ENCODE peak calls at places on chromosome 20, in nine cellular contexts. V is AG04450, S is GM23338, A is AG04449, P is bronchial epithelial cell, X is right atrium auricular region, F is tibial artery, E is fibroblast of the aortic adventitia, Q is body of pancreas. T is an unnamed sample.

GRCh38 chr20:63645218-63645617 is 8.0 kb downstream of the STMN3 start:
- DNase-seq in V (no peak), S (peak; percentile 43), A (no peak), P (no peak), X (no peak), F (peak; percentile 45), E (no peak), Q (no peak), T (no peak)

GRCh38 chr20:38153011-38153329 is 12.1 kb downstream of the TGM2 start:
- DNase-seq in V (no peak), S (no peak), A (no peak), P (no peak), X (peak; percentile 83), F (no peak), E (no peak), Q (no peak), T (no peak)

GRCh38 chr20:45036044-45036755 is 64.7 kb downstream of the KCNS1 start:
- DNase-seq in V (peak; percentile 42), S (no peak), A (no peak), P (peak; percentile 80), X (no peak), F (no peak), E (peak; percentile 70), Q (no peak), T (peak; percentile 69)

GRCh38 chr20:44702776-44703175 is 12.4 kb upstream of the CCN5 start:
- DNase-seq in V (peak; percentile 87), S (no peak), A (no peak), P (no peak), X (peak; percentile 94), F (peak; percentile 98), E (peak; percentile 98), Q (peak; percentile 70), T (peak; percentile 97)

GRCh38 chr20:23143986-23144695 is 58.0 kb upstream of the CD93 start:
- DNase-seq in V (no peak), S (no peak), A (no peak), P (peak; percentile 57), X (no peak), F (peak; percentile 56), E (no peak), Q (no peak), T (no peak)

GRCh38 chr20:46362931-46363872 is 43.2 kb downstream of the ELMO2 start:
- DNase-seq in V (no peak), S (no peak), A (no peak), P (no peak), X (no peak), F (no peak), E (no peak), Q (no peak), T (no peak)

GRCh38 chr20:8946036-8946926 is 122.6 kb upstream of the PLCB4 start:
- DNase-seq in V (no peak), S (no peak), A (peak; percentile 3), P (no peak), X (no peak), F (no peak), E (no peak), Q (no peak), T (peak; percentile 23)

GRCh38 chr20:37518606-37519507 is 2.2 kb upstream of the NNAT start:
- DNase-seq in V (no peak), S (no peak), A (no peak), P (no peak), X (no peak), F (no peak), E (no peak), Q (no peak), T (no peak)

GRCh38 chr20:44470327-44470726 is 5.3 kb upstream of the TTPAL start:
- DNase-seq in V (no peak), S (no peak), A (no peak), P (no peak), X (no peak), F (no peak), E (no peak), Q (peak; percentile 75), T (no peak)

GRCh38 chr20:41249781-41250281 is 67.7 kb downstream of the ZHX3 start:
- DNase-seq in V (no peak), S (peak; percentile 91), A (no peak), P (peak; percentile 41), X (no peak), F (no peak), E (peak; percentile 29), Q (no peak), T (peak; percentile 36)

GRCh38 chr20:41245086-41245707 is 72.3 kb downstream of the ZHX3 start:
- DNase-seq in V (no peak), S (peak; percentile 77), A (no peak), P (no peak), X (no peak), F (no peak), E (peak; percentile 47), Q (no peak), T (no peak)

GRCh38 chr20:41248371-41249024 is 69.0 kb downstream of the ZHX3 start:
- DNase-seq in V (no peak), S (no peak), A (no peak), P (no peak), X (no peak), F (no peak), E (peak; percentile 46), Q (peak; percentile 12), T (peak; percentile 95)

GRCh38 chr20:41249371-41249770 is 68.2 kb downstream of the ZHX3 start:
- DNase-seq in V (peak; percentile 38), S (no peak), A (peak; percentile 50), P (peak; percentile 87), X (peak; percentile 90), F (peak; percentile 92), E (peak; percentile 86), Q (peak; percentile 50), T (peak; percentile 88)

DNA sequence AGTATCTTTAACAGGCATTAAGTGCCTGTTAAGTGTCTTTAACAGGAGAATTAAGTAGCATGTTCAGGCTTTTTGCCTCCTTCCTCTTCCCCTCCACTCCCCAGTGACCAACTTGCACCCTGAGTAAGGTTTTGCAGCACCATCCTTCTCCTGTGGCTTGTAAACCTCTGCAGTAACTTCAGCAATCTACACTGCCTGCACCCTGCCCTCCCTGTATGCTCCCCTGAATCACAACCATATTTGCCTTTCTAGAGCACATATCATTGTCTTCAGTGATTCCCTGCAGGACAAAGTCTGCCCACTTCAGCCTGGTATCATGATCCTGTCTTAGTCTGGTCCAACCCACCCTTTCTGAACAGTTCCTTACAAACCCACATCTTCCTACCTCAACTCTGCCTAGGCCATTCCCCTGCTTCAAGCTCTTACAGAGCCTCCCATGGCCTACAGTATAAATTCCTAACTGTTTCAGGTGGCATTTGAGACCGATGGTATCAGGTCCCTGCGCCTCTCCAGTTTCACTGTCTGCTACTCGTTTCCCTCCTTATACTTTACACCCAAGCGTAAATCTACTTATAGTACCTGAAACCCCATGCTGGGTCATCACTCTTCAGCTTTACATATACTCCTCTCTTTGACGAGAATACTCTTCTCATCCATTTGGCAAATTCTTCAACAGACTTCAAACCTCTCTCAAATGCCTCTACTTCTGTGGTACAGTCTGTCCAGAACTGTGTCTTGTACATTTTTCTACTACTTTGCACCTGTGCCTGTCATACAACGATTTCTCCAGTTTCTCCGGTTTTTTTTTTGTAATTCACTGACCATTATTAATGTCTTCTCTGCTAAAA is 69.8 kb downstream of the ZHX3 start:
- DNase-seq in V (no peak), S (no peak), A (no peak), P (no peak), X (no peak), F (no peak), E (no peak), Q (no peak), T (no peak)
- H3K4me3 ChIP-seq in V (no peak overlapping the region), S (no peak overlapping the region), A (no peak overlapping the region), P (no peak overlapping the region), X (no peak overlapping the region), F (no peak overlapping the region), E (no peak overlapping the region), Q (no peak overlapping the region), T (peak overlapping the region; percentile 18)

GRCh38 chr20:40895182-40895581 is 133.4 kb upstream of the TOP1 start:
- DNase-seq in V (no peak), S (no peak), A (no peak), P (no peak), X (no peak), F (no peak), E (no peak), Q (no peak), T (no peak)

GRCh38 chr20:40897177-40897700 is 131.4 kb upstream of the TOP1 start:
- DNase-seq in V (peak; percentile 16), S (no peak), A (peak; percentile 1), P (no peak), X (no peak), F (no peak), E (peak; percentile 57), Q (no peak), T (peak; percentile 7)

GRCh38 chr20:40900816-40901215 is 127.8 kb upstream of the TOP1 start:
- DNase-seq in V (no peak), S (no peak), A (no peak), P (no peak), X (no peak), F (no peak), E (no peak), Q (no peak), T (no peak)
- H3K4me3 ChIP-seq in V (no peak overlapping the region), S (no peak overlapping the region), A (no peak overlapping the region), P (no peak overlapping the region), X (no peak overlapping the region), F (no peak overlapping the region), E (no peak overlapping the region), Q (no peak overlapping the region), T (no peak overlapping the region)

GRCh38 chr20:3777726-3778629 is 3.3 kb downstream of the SPEF1 start:
- DNase-seq in V (no peak), S (peak; percentile 85), A (no peak), P (peak; percentile 26), X (peak; percentile 78), F (peak; percentile 85), E (peak; percentile 34), Q (peak; percentile 57), T (no peak)
- H3K4me3 ChIP-seq in V (peak overlapping the region; percentile 60), S (peak overlapping the region; percentile 88), A (peak overlapping the region; percentile 58), P (peak overlapping the region; percentile 43), X (peak overlapping the region; percentile 38), F (peak overlapping the region; percentile 59), E (peak overlapping the region; percentile 61), Q (peak overlapping the region; percentile 8), T (peak overlapping the region; percentile 51)

DNA sequence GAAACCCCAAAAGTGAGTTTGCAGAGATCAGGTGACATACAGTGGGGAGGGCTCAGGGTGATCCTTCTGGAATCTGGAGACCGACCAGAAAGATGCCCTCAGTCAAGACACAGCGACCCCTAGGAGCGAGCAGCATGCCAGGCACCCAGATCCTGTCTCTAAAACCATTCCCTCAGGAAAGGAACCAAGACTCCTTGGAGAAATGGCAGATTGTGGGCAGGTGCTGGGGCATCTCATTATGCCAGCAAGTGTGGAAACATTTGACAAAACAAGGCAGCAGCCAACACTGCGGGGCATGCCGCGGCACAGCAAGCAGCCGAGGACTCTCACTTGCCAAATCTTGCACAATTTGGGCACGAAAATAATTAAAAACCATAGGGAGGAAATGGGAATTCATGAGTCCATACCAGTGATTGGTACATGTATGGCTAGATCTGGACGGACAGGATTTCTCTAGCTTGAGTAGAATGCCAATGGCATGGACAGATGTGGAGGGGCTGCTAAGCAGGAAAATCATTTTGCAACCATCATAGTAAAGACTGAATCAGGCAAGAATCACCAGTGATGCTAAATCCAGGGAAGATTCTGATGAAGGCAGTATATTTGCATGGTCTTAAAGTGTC is 76.9 kb downstream of the GINS1 start:
- DNase-seq in V (no peak), S (peak; percentile 33), A (no peak), P (peak; percentile 86), X (no peak), F (no peak), E (no peak), Q (no peak), T (no peak)
- H3K4me3 ChIP-seq in V (no peak overlapping the region), S (no peak overlapping the region), A (no peak overlapping the region), P (no peak overlapping the region), X (no peak overlapping the region), F (no peak overlapping the region), E (no peak overlapping the region), Q (no peak overlapping the region), T (no peak overlapping the region)